ENCODE peak calls at places on chromosomes 5 and 9, in eight cellular contexts. Y is HepG2, Z is GM23338, Q is GM12878, V is K562, L is HCT116, S is Panc1, R is upper lobe of left lung. H is an unnamed sample.

GRCh38 chr9:89137548-89138462 is 40.8 kb downstream of the SHC3 start:
- ATAC-seq in Y (no peak), Q (no peak), S (peak; percentile 69), L (peak; percentile 92), R (peak; percentile 51), Z (no peak), V (no peak), H (peak; percentile 92)

GRCh38 chr5:136025900-136026299 is 2.9 kb upstream of the TGFBI start:
- ATAC-seq in V (no peak), R (no peak), Y (no peak), L (no peak), S (no peak), Q (no peak), Z (no peak), H (no peak)

GRCh38 chr9:135123735-135124134 is 36.3 kb downstream of the OLFM1 start:
- ATAC-seq in V (no peak), L (no peak), Q (no peak), Y (no peak), S (no peak), Z (no peak), R (no peak), H (peak; percentile 65)

GRCh38 chr9:800561-800960 is 40.9 kb upstream of the DMRT1 start:
- ATAC-seq in Y (no peak), S (no peak), V (no peak), Z (no peak), L (no peak), Q (no peak), R (no peak), H (no peak)

GRCh38 chr9:88775037-88775471 is 216.2 kb upstream of the S1PR3 start:
- ATAC-seq in S (no peak), R (no peak), V (peak; percentile 64), Q (no peak), L (no peak), Y (no peak), Z (no peak), H (peak; percentile 92)

GRCh38 chr5:1122511-1123284 is 10.8 kb upstream of the SLC12A7 start:
- ATAC-seq in Q (no peak), S (no peak), L (no peak), Z (no peak), Y (no peak), R (no peak), V (no peak), H (no peak)

GRCh38 chr5:94263068-94263467 is 355.3 kb downstream of the KIAA0825 start:
- ATAC-seq in Q (peak; percentile 20), L (no peak), Y (no peak), Z (no peak), V (no peak), R (no peak), S (no peak), H (no peak)

GRCh38 chr5:125582358-125582757 is 835.9 kb upstream of the ZNF608 start:
- ATAC-seq in Y (no peak), Z (no peak), Q (no peak), S (no peak), R (no peak), L (no peak), V (no peak), H (no peak)

GRCh38 chr5:116848974-116849586 is 274.5 kb upstream of the SEMA6A start:
- ATAC-seq in V (no peak), S (no peak), Z (no peak), R (no peak), Q (peak; percentile 47), L (no peak), Y (peak; percentile 88), H (no peak)

GRCh38 chr9:110814159-110814558 is 145.6 kb downstream of the MUSK start:
- ATAC-seq in S (no peak), V (no peak), L (no peak), Y (no peak), Z (no peak), R (no peak), Q (no peak), H (no peak)

GRCh38 chr5:147921134-147921533 is 14.8 kb upstream of the C5orf46 start:
- ATAC-seq in S (no peak), Y (no peak), R (no peak), L (no peak), Q (no peak), Z (no peak), V (no peak), H (no peak)

GRCh38 chr9:9790216-9790872 is 822.5 kb downstream of the PTPRD start:
- ATAC-seq in L (no peak), Q (peak; percentile 74), Z (no peak), Y (peak; percentile 57), S (no peak), V (no peak), R (no peak), H (no peak)

GRCh38 chr5:66945389-66946349 is 250.9 kb downstream of the CD180 start:
- ATAC-seq in Z (peak; percentile 66), Y (no peak), R (peak; percentile 15), Q (peak; percentile 86), V (no peak), S (no peak), L (no peak), H (no peak)

GRCh38 chr5:14457475-14457874 is 124.1 kb upstream of the OTULINL start:
- ATAC-seq in S (no peak), R (no peak), V (no peak), Z (no peak), L (no peak), Y (no peak), Q (no peak), H (no peak)

GRCh38 chr9:123081824-123082223 is 48.4 kb downstream of the GPR21 start:
- ATAC-seq in L (peak; percentile 73), Y (peak; percentile 62), Z (peak; percentile 79), R (no peak), S (peak; percentile 63), Q (peak; percentile 78), V (peak; percentile 85), H (no peak)

GRCh38 chr9:78132688-78133033 is 101.0 kb upstream of the GNAQ start:
- ATAC-seq in Y (no peak), Q (peak; percentile 49), Z (no peak), V (no peak), L (no peak), R (no peak), S (no peak), H (no peak)

GRCh38 chr9:70347046-70347445 is 67.4 kb downstream of the KLF9 start:
- ATAC-seq in R (no peak), Q (no peak), Y (no peak), V (no peak), S (no peak), Z (no peak), L (no peak), H (no peak)

GRCh38 chr9:33731625-33732024 is 63.7 kb upstream of the PRSS3 start:
- ATAC-seq in Q (no peak), S (no peak), Y (no peak), R (no peak), L (no peak), Z (no peak), V (no peak), H (no peak)

GRCh38 chr5:32572778-32573480 is 12.4 kb upstream of the SUB1 start:
- ATAC-seq in Q (peak; percentile 82), Y (no peak), Z (no peak), S (no peak), L (no peak), V (no peak), R (no peak), H (no peak)

GRCh38 chr5:113062869-113063508 is 86.4 kb downstream of the DCP2 start:
- ATAC-seq in Z (no peak), Y (no peak), S (no peak), R (no peak), L (no peak), V (no peak), Q (no peak), H (no peak)

GRCh38 chr5:1497795-1498622 is 25.8 kb downstream of the LPCAT1 start:
- ATAC-seq in Z (no peak), S (no peak), V (no peak), L (no peak), Q (peak; percentile 18), Y (no peak), R (no peak), H (no peak)

GRCh38 chr5:59575648-59576290 is 317.8 kb downstream of the PDE4D start:
- ATAC-seq in Q (peak; percentile 28), Y (no peak), L (no peak), S (no peak), R (no peak), V (no peak), Z (no peak), H (no peak)

GRCh38 chr9:98057095-98057799 is 715 bp downstream of the NANS start:
- ATAC-seq in S (no peak), L (no peak), Q (peak; percentile 5), R (no peak), Y (no peak), Z (no peak), V (peak; percentile 5), H (no peak)
- TF ChIP-seq CTCF in S (no peak), L (no peak), Q (no peak), R (no peak), Y (no peak), Z (no peak), V (no peak), H (no peak)

GRCh38 chr5:134944630-134945029 is 23.1 kb upstream of the CATSPER3 start:
- ATAC-seq in S (no peak), L (no peak), Q (no peak), R (no peak), V (no peak), Z (no peak), Y (no peak), H (no peak)
- TF ChIP-seq POLR2AphosphoS5 in S (no peak), L (no peak), Q (no peak), R (no peak), V (no peak), Z (no peak), Y (no peak), H (no peak)

DNA sequence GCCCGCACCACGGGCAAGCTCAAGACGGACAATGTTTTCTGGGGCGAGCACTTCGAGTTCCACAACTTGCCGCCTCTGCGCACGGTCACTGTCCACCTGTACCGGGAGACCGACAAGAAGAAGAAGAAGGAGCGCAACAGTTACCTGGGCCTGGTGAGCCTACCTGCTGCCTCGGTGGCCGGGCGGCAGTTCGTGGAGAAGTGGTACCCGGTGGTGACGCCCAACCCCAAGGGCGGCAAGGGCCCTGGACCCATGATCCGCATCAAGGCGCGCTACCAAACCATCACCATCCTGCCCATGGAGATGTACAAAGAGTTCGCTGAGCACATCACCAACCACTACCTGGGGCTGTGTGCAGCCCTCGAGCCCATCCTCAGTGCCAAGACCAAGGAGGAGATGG is 108.6 kb downstream of the DAB2IP start:
- ATAC-seq in S (no peak), Q (no peak), R (no peak), Z (no peak), V (no peak), Y (no peak), L (no peak), H (no peak)
- TF ChIP-seq CTCF in S (no peak), Q (no peak), R (no peak), Z (no peak), V (no peak), Y (no peak), L (no peak), H (no peak)

GRCh38 chr9:109113892-109114609 is 5.7 kb downstream of the TMEM245 start:
- ATAC-seq in R (peak; percentile 75), L (no peak), Z (no peak), Y (no peak), Q (no peak), S (no peak), V (peak; percentile 4), H (peak; percentile 52)
- TF ChIP-seq POLR2AphosphoS5 in R (peak; percentile 53), L (no peak), Z (no peak), Y (no peak), Q (no peak), S (no peak), V (no peak), H (peak; percentile 64)